ENCODE peak calls at places on chromosome 4, in ten cellular contexts. T, X, R, C, S, O, Z, J, E and K are unnamed samples.

GRCh38 chr4:51843309-51844156 is 580 bp downstream of the DCUN1D4 start:
- DNase-seq in E (no peak), O (peak), R (peak), C (peak), T (peak), Z (peak), S (peak), J (peak), X (no peak), K (peak)

GRCh38 chr4:77348815-77349214 is 191.8 kb downstream of the CCNG2 start:
- DNase-seq in C (no peak), T (no peak), Z (no peak), R (no peak), X (no peak), E (no peak), J (no peak), S (no peak), O (no peak), K (no peak)

GRCh38 chr4:172573899-172574298 is 594.7 kb upstream of the GALNT7 start:
- DNase-seq in O (no peak), X (no peak), S (no peak), J (no peak), C (no peak), T (no peak), E (no peak), R (no peak), Z (no peak), K (no peak)

GRCh38 chr4:106522839-106523238 is 154.3 kb upstream of the GIMD1 start:
- DNase-seq in T (no peak), J (no peak), C (no peak), E (no peak), R (no peak), O (no peak), Z (no peak), S (no peak), X (no peak), K (no peak)

GRCh38 chr4:17523626-17524025 is 8.7 kb downstream of the CLRN2 start:
- DNase-seq in E (no peak), Z (no peak), X (no peak), O (no peak), S (no peak), T (no peak), R (no peak), C (no peak), J (no peak), K (no peak)

GRCh38 chr4:16686195-16686594 is 212.2 kb downstream of the LDB2 start:
- DNase-seq in T (no peak), E (no peak), C (no peak), J (no peak), O (peak), S (no peak), Z (no peak), X (no peak), R (no peak), K (no peak)

GRCh38 chr4:151709587-151709986 is 51.2 kb downstream of the GATB start:
- DNase-seq in Z (no peak), O (no peak), R (no peak), C (no peak), X (no peak), E (no peak), S (no peak), J (no peak), T (no peak), K (no peak)

GRCh38 chr4:48079972-48080391 is 54.1 kb downstream of the TXK start:
- DNase-seq in Z (no peak), S (no peak), T (no peak), R (no peak), C (no peak), X (no peak), O (no peak), J (no peak), E (no peak), K (no peak)

GRCh38 chr4:67201334-67201733 is 344.0 kb downstream of the CENPC start:
- DNase-seq in S (no peak), C (no peak), X (no peak), R (no peak), E (no peak), T (no peak), J (no peak), Z (no peak), O (no peak), K (no peak)

GRCh38 chr4:70556856-70557255 is 35.2 kb upstream of the AMBN start:
- DNase-seq in S (no peak), O (no peak), T (no peak), R (no peak), C (no peak), J (no peak), E (no peak), Z (no peak), X (no peak), K (no peak)

GRCh38 chr4:40152642-40153041 is 44.2 kb upstream of the RHOH start:
- DNase-seq in Z (no peak), C (no peak), O (no peak), E (no peak), T (no peak), S (no peak), X (no peak), R (no peak), J (no peak), K (no peak)

GRCh38 chr4:79294064-79294463 is 31.8 kb downstream of the NAA11 start:
- DNase-seq in J (no peak), S (no peak), T (no peak), E (no peak), C (no peak), R (no peak), Z (no peak), O (no peak), X (no peak), K (no peak)